ENCODE peak calls at places on chromosome 13, in seven cellular contexts. X is psoas muscle, B is substantia nigra, Y is retina, M is ovary, D is lower leg skin, W is endodermal cell. U is an unnamed sample.

GRCh38 chr13:51818771-51819511 is 15.0 kb upstream of the DHRS12 start:
- DNase-seq in B (no peak), W (no peak), M (no peak), D (no peak), X (peak; percentile 79), Y (no peak), U (no peak)

GRCh38 chr13:103134271-103134670 is 68.1 kb upstream of the SLC10A2 start:
- DNase-seq in X (no peak), B (no peak), D (no peak), M (no peak), Y (no peak), W (no peak), U (no peak)

GRCh38 chr13:24074687-24075086 is 85.8 kb upstream of the SPATA13 start:
- DNase-seq in Y (no peak), X (no peak), M (no peak), B (no peak), D (no peak), W (no peak), U (no peak)

GRCh38 chr13:28684257-28684656 is 25.3 kb downstream of the POMP start:
- DNase-seq in M (no peak), D (no peak), W (peak; percentile 97), Y (no peak), B (no peak), X (no peak), U (no peak)

GRCh38 chr13:110109910-110110309 is 197.0 kb downstream of the COL4A1 start:
- DNase-seq in X (peak; percentile 92), M (peak; percentile 54), Y (no peak), W (peak; percentile 79), B (no peak), D (peak; percentile 88), U (peak; percentile 92)

GRCh38 chr13:52599037-52599852 is 43.0 kb upstream of the HNRNPA1L2 start:
- DNase-seq in Y (no peak), B (no peak), X (no peak), D (no peak), M (no peak), W (no peak), U (no peak)

GRCh38 chr13:66996503-66996902 is 233.6 kb downstream of the PCDH9 start:
- DNase-seq in X (no peak), D (no peak), W (no peak), M (no peak), B (no peak), Y (no peak), U (no peak)

GRCh38 chr13:57630661-57631606 is 610 bp upstream of the PCDH17 start:
- DNase-seq in D (no peak), X (no peak), M (no peak), W (peak; percentile 57), Y (peak; percentile 81), B (peak; percentile 51), U (peak; percentile 8)

GRCh38 chr13:62960723-62961122 is 1545.1 kb upstream of the PCDH20 start:
- DNase-seq in M (no peak), D (no peak), Y (no peak), W (peak; percentile 54), B (no peak), X (no peak), U (no peak)

GRCh38 chr13:75850915-75851314 is 214.8 kb downstream of the LMO7 start:
- DNase-seq in Y (no peak), X (no peak), W (no peak), B (no peak), M (no peak), D (no peak), U (no peak)

GRCh38 chr13:33992891-33993336 is 175.0 kb downstream of the RFC3 start:
- DNase-seq in D (no peak), Y (no peak), W (no peak), B (no peak), M (no peak), X (no peak), U (no peak)

GRCh38 chr13:48158915-48159314 is 64.0 kb upstream of the MED4 start:
- DNase-seq in D (no peak), M (no peak), X (no peak), B (no peak), W (no peak), Y (no peak), U (no peak)

GRCh38 chr13:25978961-25979360 is 72.9 kb downstream of the SHISA2 start:
- DNase-seq in W (no peak), Y (no peak), X (no peak), M (no peak), B (no peak), D (no peak), U (no peak)

GRCh38 chr13:74210693-74211393 is 76.6 kb upstream of the KLF12 start:
- DNase-seq in D (no peak), M (no peak), W (no peak), B (no peak), Y (peak; percentile 6), X (no peak), U (no peak)

GRCh38 chr13:82747948-82748347 is 1134.3 kb downstream of the SLITRK1 start:
- DNase-seq in W (no peak), Y (no peak), X (no peak), D (no peak), B (no peak), M (no peak), U (no peak)

GRCh38 chr13:80572308-80572676 is 231.4 kb upstream of the SPRY2 start:
- DNase-seq in M (no peak), W (no peak), X (no peak), B (no peak), D (no peak), Y (no peak), U (no peak)

GRCh38 chr13:80840313-80840976 is 499.5 kb upstream of the SPRY2 start:
- DNase-seq in Y (no peak), D (no peak), M (no peak), W (no peak), X (no peak), B (no peak), U (no peak)

GRCh38 chr13:99028890-99029289 is 51.0 kb upstream of the DOCK9 start:
- DNase-seq in M (no peak), Y (no peak), W (peak; percentile 85), X (no peak), D (no peak), B (no peak), U (no peak)

GRCh38 chr13:21175656-21176194 is 627 bp downstream of the SKA3 start:
- DNase-seq in D (no peak), M (no peak), W (no peak), Y (no peak), B (no peak), X (no peak), U (no peak)

GRCh38 chr13:99542788-99543406 is 41.6 kb downstream of the TM9SF2 start:
- DNase-seq in D (no peak), Y (peak; percentile 14), W (no peak), X (no peak), M (no peak), B (no peak), U (peak; percentile 20)

GRCh38 chr13:53821632-53822031 is 793.0 kb downstream of the OLFM4 start:
- DNase-seq in X (no peak), Y (peak; percentile 5), B (no peak), D (no peak), W (no peak), M (no peak), U (no peak)

GRCh38 chr13:26973281-26973680 is 198.3 kb downstream of the USP12 start:
- DNase-seq in Y (no peak), B (no peak), D (no peak), W (no peak), M (no peak), X (no peak), U (no peak)

GRCh38 chr13:78598382-78598781 is 5.0 kb downstream of the POU4F1 start:
- DNase-seq in M (no peak), X (no peak), D (no peak), Y (peak; percentile 20), B (no peak), W (no peak), U (no peak)

GRCh38 chr13:19089315-19089714 is 92.3 kb downstream of the TUBA3C start:
- DNase-seq in W (no peak), Y (no peak), B (no peak), M (no peak), D (no peak), X (no peak), U (no peak)

GRCh38 chr13:92761710-92762109 is 464.9 kb upstream of the GPC6 start:
- DNase-seq in D (no peak), W (no peak), Y (no peak), M (no peak), X (no peak), B (no peak), U (no peak)

GRCh38 chr13:83677985-83678384 is 204.3 kb downstream of the SLITRK1 start:
- DNase-seq in D (no peak), B (no peak), X (no peak), W (no peak), Y (no peak), M (no peak), U (no peak)

GRCh38 chr13:36750461-36750860 is 68.6 kb upstream of the RFXAP start:
- DNase-seq in Y (no peak), W (no peak), D (no peak), B (no peak), M (no peak), X (no peak), U (no peak)

GRCh38 chr13:95833126-95833525 is 156.2 kb downstream of the DNAJC3 start:
- DNase-seq in B (no peak), Y (no peak), M (no peak), X (no peak), W (no peak), D (no peak), U (no peak)

GRCh38 chr13:105969761-105970160 is 565.7 kb downstream of the EFNB2 start:
- DNase-seq in M (no peak), D (no peak), W (no peak), X (no peak), B (no peak), Y (no peak), U (no peak)

GRCh38 chr13:44368599-44369368 is 4.8 kb upstream of the SERP2 start:
- DNase-seq in M (no peak), Y (no peak), X (no peak), W (no peak), B (no peak), D (no peak), U (no peak)

GRCh38 chr13:21130116-21130515 is 46.2 kb downstream of the SKA3 start:
- DNase-seq in W (no peak), B (no peak), D (no peak), Y (no peak), M (no peak), X (no peak), U (no peak)

GRCh38 chr13:28313579-28313978 is 175.2 kb downstream of the PAN3 start:
- DNase-seq in M (no peak), B (no peak), Y (no peak), D (no peak), X (no peak), W (peak; percentile 63), U (peak; percentile 47)

GRCh38 chr13:94329754-94330551 is 149.5 kb downstream of the DCT start:
- DNase-seq in W (no peak), M (peak; percentile 48), B (no peak), X (no peak), D (no peak), Y (no peak), U (peak; percentile 43)

GRCh38 chr13:32299893-32300292 is 15.3 kb downstream of the ZAR1L start:
- DNase-seq in M (no peak), Y (no peak), W (no peak), X (no peak), D (no peak), B (no peak), U (no peak)

GRCh38 chr13:52991344-52992020 is 37.1 kb upstream of the OLFM4 start:
- DNase-seq in W (no peak), B (no peak), X (no peak), Y (no peak), D (no peak), M (no peak), U (no peak)

U was measured in adrenal gland.